ENCODE peak calls at places on chromosomes 7 and 10, in seven cellular contexts. R is MM.1S, J is SK-N-SH, M is HCT116, N is PC-3, C is GM23338, A is hepatocyte. Y is an unnamed sample.

GRCh38 chr10:36801660-36802059 is 323.7 kb upstream of the ANKRD30A start:
- DNase-seq in R (no peak), A (no peak), J (no peak), N (no peak), C (no peak), M (no peak), Y (no peak)

GRCh38 chr10:3811331-3811870 is 26.4 kb upstream of the KLF6 start:
- DNase-seq in R (peak; percentile 74), M (no peak), C (no peak), N (peak; percentile 50), J (no peak), A (peak; percentile 55), Y (peak; percentile 66)

GRCh38 chr7:40673285-40673684 is 538.5 kb downstream of the SUGCT start:
- DNase-seq in J (no peak), C (no peak), A (no peak), R (peak; percentile 14), M (no peak), N (peak; percentile 79), Y (no peak)

GRCh38 chr10:43854042-43854441 is 205.4 kb upstream of the ZNF32 start:
- DNase-seq in R (no peak), A (peak; percentile 30), C (no peak), N (peak; percentile 84), M (peak; percentile 35), J (no peak), Y (no peak)

GRCh38 chr7:325051-325798 is 35.3 kb downstream of the FOXL3 start:
- DNase-seq in J (no peak), M (no peak), A (no peak), C (no peak), R (no peak), N (no peak), Y (no peak)

GRCh38 chr7:127447326-127447945 is 54.9 kb upstream of the ZNF800 start:
- DNase-seq in R (peak; percentile 95), C (peak; percentile 94), M (peak; percentile 74), A (no peak), N (peak; percentile 65), J (peak; percentile 42), Y (peak; percentile 82)

GRCh38 chr10:77846718-77847311 is 79.7 kb downstream of the DLG5 start:
- DNase-seq in C (peak; percentile 89), R (peak; percentile 60), J (peak; percentile 84), N (peak; percentile 98), M (peak; percentile 16), A (peak; percentile 87), Y (peak; percentile 43)

GRCh38 chr7:8260871-8261707 is 878 bp downstream of the ICA1 start:
- DNase-seq in R (peak; percentile 33), N (peak; percentile 74), A (peak; percentile 62), M (no peak), C (peak; percentile 51), J (peak; percentile 74), Y (no peak)

GRCh38 chr7:87316846-87317545 is 28.5 kb upstream of the CROT start:
- DNase-seq in C (no peak), A (no peak), N (peak; percentile 94), J (no peak), R (no peak), M (no peak), Y (no peak)

GRCh38 chr10:49286686-49287085 is 12.3 kb upstream of the C10orf71 start:
- DNase-seq in N (no peak), R (no peak), J (no peak), M (no peak), A (no peak), C (no peak), Y (no peak)

GRCh38 chr7:94509879-94510581 is 421 bp downstream of the CASD1 start:
- DNase-seq in C (peak; percentile 83), N (peak; percentile 54), M (no peak), A (peak; percentile 87), R (peak; percentile 60), J (peak; percentile 96), Y (peak; percentile 86)

GRCh38 chr7:151644554-151644953 is 124.9 kb upstream of the RHEB start:
- DNase-seq in C (no peak), N (no peak), R (no peak), J (no peak), M (no peak), A (no peak), Y (no peak)

GRCh38 chr10:93815304-93816091 is 57.8 kb downstream of the LGI1 start:
- DNase-seq in C (peak; percentile 27), R (no peak), M (no peak), N (peak; percentile 12), J (peak; percentile 58), A (peak; percentile 28), Y (peak; percentile 7)

GRCh38 chr7:83824214-83824613 is 175.3 kb upstream of the SEMA3E start:
- DNase-seq in A (no peak), M (no peak), J (no peak), C (no peak), N (peak; percentile 81), R (no peak), Y (no peak)

GRCh38 chr7:140512317-140513000 is 33.2 kb upstream of the MKRN1 start:
- DNase-seq in J (peak; percentile 70), N (peak; percentile 67), A (peak; percentile 70), C (no peak), M (peak; percentile 27), R (no peak), Y (no peak)

GRCh38 chr10:112949875-112950507 is at the start of gene TCF7L2:
- DNase-seq in C (peak; percentile 99), N (peak; percentile 93), A (peak; percentile 98), M (peak; percentile 100), J (peak; percentile 91), R (peak; percentile 47), Y (peak; percentile 86)

GRCh38 chr10:112946649-112947048 is 3.4 kb upstream of the TCF7L2 start:
- DNase-seq in C (no peak), A (peak; percentile 31), J (no peak), N (no peak), M (no peak), R (no peak), Y (no peak)

GRCh38 chr10:112951349-112952281 is 1.6 kb downstream of the TCF7L2 start:
- DNase-seq in A (peak; percentile 82), J (peak; percentile 75), R (peak; percentile 10), N (peak; percentile 55), M (peak; percentile 72), C (peak; percentile 75), Y (peak; percentile 37)

GRCh38 chr10:112950714-112951348 is 784 bp downstream of the TCF7L2 start:
- DNase-seq in J (peak; percentile 60), R (peak; percentile 18), A (peak; percentile 53), M (no peak), N (peak; percentile 34), C (peak; percentile 56), Y (peak; percentile 52)

GRCh38 chr10:112949128-112949823 is 771 bp upstream of the TCF7L2 start:
- DNase-seq in A (peak; percentile 61), J (no peak), C (no peak), N (no peak), R (no peak), M (no peak), Y (no peak)
- H2AFZ ChIP-seq in A (peak overlapping the region; percentile 6), J (no peak overlapping the region), C (no peak overlapping the region), N (peak overlapping the region; percentile 61), R (no peak overlapping the region), M (no peak overlapping the region), Y (peak overlapping the region; percentile 64)

GRCh38 chr10:130493021-130493420 is 356.8 kb downstream of the GLRX3 start:
- DNase-seq in R (no peak), M (no peak), C (no peak), N (no peak), A (no peak), J (no peak), Y (no peak)
- TF ChIP-seq EZH2phosphoT487 in R (no peak), M (no peak), C (no peak), N (no peak), A (no peak), J (no peak), Y (no peak)

GRCh38 chr7:74182453-74183090 is 8.4 kb downstream of the EIF4H start:
- DNase-seq in N (no peak), A (no peak), J (no peak), M (no peak), C (no peak), R (no peak), Y (no peak)

GRCh38 chr7:74185636-74186035 is 11.5 kb downstream of the EIF4H start:
- DNase-seq in C (no peak), R (no peak), A (no peak), M (no peak), J (no peak), N (no peak), Y (no peak)

GRCh38 chr7:74183142-74183541 is 9.0 kb downstream of the EIF4H start:
- DNase-seq in J (no peak), A (no peak), C (no peak), R (no peak), M (no peak), N (no peak), Y (no peak)

GRCh38 chr7:74185016-74185415 is 10.9 kb downstream of the EIF4H start:
- DNase-seq in R (no peak), C (no peak), J (no peak), A (no peak), N (no peak), M (no peak), Y (no peak)

GRCh38 chr7:74183653-74184450 is 9.7 kb downstream of the EIF4H start:
- DNase-seq in C (peak; percentile 69), N (peak; percentile 62), A (no peak), J (peak; percentile 49), M (no peak), R (no peak), Y (peak; percentile 48)
- TF ChIP-seq CTCF in C (peak; percentile 73), N (peak; percentile 71), A (peak; percentile 28), J (peak; percentile 58), M (peak; percentile 58), R (peak; percentile 37), Y (peak; percentile 86)

DNA sequence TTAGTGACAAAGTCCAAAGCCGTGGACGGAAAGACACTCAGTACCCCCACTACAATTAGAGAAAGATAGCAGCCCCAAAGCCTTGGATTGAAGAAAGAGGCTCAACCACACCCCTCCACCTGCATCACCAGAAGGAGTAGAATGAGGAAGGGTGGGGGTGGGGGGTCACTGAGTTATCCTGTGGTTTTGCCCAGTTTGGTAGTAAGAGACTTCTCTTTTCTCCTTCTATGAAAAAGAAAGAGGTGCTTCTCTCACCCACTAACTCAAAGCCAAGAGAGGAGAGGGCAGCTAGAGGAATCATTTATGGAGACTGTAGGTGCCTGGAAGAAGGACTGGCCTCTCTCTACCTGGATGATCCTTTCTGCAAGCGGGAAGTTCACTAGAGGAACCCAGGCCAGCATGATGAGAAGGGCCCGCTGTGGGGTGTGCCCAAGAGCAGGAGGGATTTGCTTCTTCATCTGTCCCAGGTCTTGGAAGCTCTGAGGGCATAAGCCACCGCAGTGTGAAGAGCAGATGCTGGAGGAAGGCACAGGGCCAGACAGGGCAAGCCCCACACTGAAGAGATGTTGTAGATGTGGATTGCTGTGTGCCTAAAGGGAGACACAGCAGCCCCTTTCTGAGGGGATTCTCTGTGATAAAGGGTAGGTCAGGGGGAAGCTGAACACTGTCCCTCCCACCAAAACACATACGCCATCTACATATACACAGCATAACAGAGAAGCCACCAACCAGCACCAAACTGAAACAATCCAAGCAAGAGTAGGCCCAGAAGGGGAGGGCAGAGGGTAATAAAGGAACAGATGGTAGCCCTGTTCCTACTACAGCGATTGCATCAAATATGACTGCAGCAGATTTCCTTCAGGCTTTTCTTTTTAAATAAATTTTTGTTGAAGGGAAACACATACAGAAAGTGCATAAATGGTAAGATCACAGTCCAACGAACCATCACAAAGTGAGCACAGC is 25.8 kb upstream of the LANCL2 start:
- DNase-seq in J (no peak), M (no peak), C (no peak), R (no peak), A (no peak), N (no peak), Y (no peak)
- H2AFZ ChIP-seq in J (no peak overlapping the region), M (no peak overlapping the region), C (no peak overlapping the region), R (no peak overlapping the region), A (no peak overlapping the region), N (no peak overlapping the region), Y (no peak overlapping the region)

GRCh38 chr7:12570148-12570528 is 382 bp upstream of the SCIN start:
- DNase-seq in J (peak; percentile 34), N (peak; percentile 57), C (peak; percentile 49), A (peak; percentile 57), R (peak; percentile 47), M (no peak), Y (no peak)
- TF ChIP-seq EZH2phosphoT487 in J (no peak), N (no peak), C (no peak), A (no peak), R (no peak), M (no peak), Y (no peak)